ENCODE peak calls at places on chromosomes 5 and 9, in nine cellular contexts. One of them, this sample, is unnamed.

GRCh38 chr5:85921590-85921989 is 696.2 kb upstream of the COX7C start:
- DNase-seq in fibroblast of lung: no peak
- DNase-seq in endothelial cell of umbilical vein: no peak
- DNase-seq in sigmoid colon: no peak
- DNase-seq in thyroid gland: no peak
- DNase-seq in fibroblast of mammary gland: no peak
- DNase-seq in choroid plexus epithelial cell: no peak
- DNase-seq in mammary epithelial cell: no peak
- DNase-seq in cardiac fibroblast: no peak
- DNase-seq in this sample: no peak

GRCh38 chr5:134873987-134874830 is at the start of gene TXNDC15:
- DNase-seq in fibroblast of lung: peak; percentile 88
- DNase-seq in endothelial cell of umbilical vein: peak; percentile 89
- DNase-seq in sigmoid colon: peak; percentile 94
- DNase-seq in thyroid gland: peak; percentile 88
- DNase-seq in fibroblast of mammary gland: peak; percentile 83
- DNase-seq in choroid plexus epithelial cell: peak; percentile 90
- DNase-seq in mammary epithelial cell: peak; percentile 81
- DNase-seq in cardiac fibroblast: peak; percentile 89
- DNase-seq in this sample: peak; percentile 89

GRCh38 chr9:125816321-125816720 is 69.1 kb downstream of the PBX3 start:
- DNase-seq in fibroblast of lung: no peak
- DNase-seq in endothelial cell of umbilical vein: no peak
- DNase-seq in sigmoid colon: no peak
- DNase-seq in thyroid gland: no peak
- DNase-seq in fibroblast of mammary gland: no peak
- DNase-seq in choroid plexus epithelial cell: no peak
- DNase-seq in mammary epithelial cell: no peak
- DNase-seq in cardiac fibroblast: no peak
- DNase-seq in this sample: no peak

GRCh38 chr9:137421838-137422667 is 909 bp downstream of the EXD3 start:
- DNase-seq in fibroblast of lung: no peak
- DNase-seq in endothelial cell of umbilical vein: no peak
- DNase-seq in sigmoid colon: peak; percentile 37
- DNase-seq in thyroid gland: no peak
- DNase-seq in fibroblast of mammary gland: no peak
- DNase-seq in choroid plexus epithelial cell: no peak
- DNase-seq in mammary epithelial cell: no peak
- DNase-seq in cardiac fibroblast: no peak
- DNase-seq in this sample: no peak

GRCh38 chr5:143896981-143897380 is 85.0 kb downstream of the HMHB1 start:
- DNase-seq in fibroblast of lung: peak; percentile 79
- DNase-seq in endothelial cell of umbilical vein: peak; percentile 90
- DNase-seq in sigmoid colon: no peak
- DNase-seq in thyroid gland: no peak
- DNase-seq in fibroblast of mammary gland: peak; percentile 73
- DNase-seq in choroid plexus epithelial cell: peak; percentile 80
- DNase-seq in mammary epithelial cell: peak; percentile 25
- DNase-seq in cardiac fibroblast: peak; percentile 56
- DNase-seq in this sample: peak; percentile 80

GRCh38 chr9:114163517-114163924 is 8.2 kb downstream of the COL27A1 start:
- DNase-seq in fibroblast of lung: peak; percentile 69
- DNase-seq in endothelial cell of umbilical vein: peak; percentile 25
- DNase-seq in sigmoid colon: no peak
- DNase-seq in thyroid gland: peak; percentile 38
- DNase-seq in fibroblast of mammary gland: peak; percentile 57
- DNase-seq in choroid plexus epithelial cell: peak; percentile 64
- DNase-seq in mammary epithelial cell: no peak
- DNase-seq in cardiac fibroblast: peak; percentile 68
- DNase-seq in this sample: peak; percentile 73

GRCh38 chr5:103487822-103488493 is 74.6 kb downstream of the NUDT12 start:
- DNase-seq in fibroblast of lung: no peak
- DNase-seq in endothelial cell of umbilical vein: no peak
- DNase-seq in sigmoid colon: no peak
- DNase-seq in thyroid gland: no peak
- DNase-seq in fibroblast of mammary gland: no peak
- DNase-seq in choroid plexus epithelial cell: no peak
- DNase-seq in mammary epithelial cell: no peak
- DNase-seq in cardiac fibroblast: no peak
- DNase-seq in this sample: peak; percentile 20

GRCh38 chr5:6902597-6902996 is 189.4 kb downstream of the TENT4A start:
- DNase-seq in fibroblast of lung: no peak
- DNase-seq in endothelial cell of umbilical vein: no peak
- DNase-seq in sigmoid colon: peak; percentile 83
- DNase-seq in thyroid gland: no peak
- DNase-seq in fibroblast of mammary gland: no peak
- DNase-seq in choroid plexus epithelial cell: no peak
- DNase-seq in mammary epithelial cell: no peak
- DNase-seq in cardiac fibroblast: no peak
- DNase-seq in this sample: no peak

GRCh38 chr9:113541019-113541900 is 77.7 kb downstream of the RGS3 start:
- DNase-seq in fibroblast of lung: peak; percentile 50
- DNase-seq in endothelial cell of umbilical vein: peak; percentile 42
- DNase-seq in sigmoid colon: peak; percentile 54
- DNase-seq in thyroid gland: peak; percentile 50
- DNase-seq in fibroblast of mammary gland: peak; percentile 22
- DNase-seq in choroid plexus epithelial cell: peak; percentile 88
- DNase-seq in mammary epithelial cell: peak; percentile 30
- DNase-seq in cardiac fibroblast: peak; percentile 63
- DNase-seq in this sample: peak; percentile 64

GRCh38 chr9:121372563-121373400 is 2.7 kb upstream of the STOM start:
- DNase-seq in fibroblast of lung: peak; percentile 83
- DNase-seq in endothelial cell of umbilical vein: no peak
- DNase-seq in sigmoid colon: peak; percentile 69
- DNase-seq in thyroid gland: no peak
- DNase-seq in fibroblast of mammary gland: peak; percentile 80
- DNase-seq in choroid plexus epithelial cell: peak; percentile 68
- DNase-seq in mammary epithelial cell: peak; percentile 87
- DNase-seq in cardiac fibroblast: peak; percentile 55
- DNase-seq in this sample: peak; percentile 93

GRCh38 chr5:115262066-115262404 is 642 bp downstream of the PGGT1B start:
- DNase-seq in fibroblast of lung: peak; percentile 39
- DNase-seq in endothelial cell of umbilical vein: peak; percentile 53
- DNase-seq in sigmoid colon: no peak
- DNase-seq in thyroid gland: no peak
- DNase-seq in fibroblast of mammary gland: no peak
- DNase-seq in choroid plexus epithelial cell: peak; percentile 44
- DNase-seq in mammary epithelial cell: peak; percentile 39
- DNase-seq in cardiac fibroblast: peak; percentile 26
- DNase-seq in this sample: peak; percentile 51

GRCh38 chr5:150398432-150399157 is 14.1 kb downstream of the CD74 start:
- DNase-seq in fibroblast of lung: no peak
- DNase-seq in endothelial cell of umbilical vein: no peak
- DNase-seq in sigmoid colon: no peak
- DNase-seq in thyroid gland: no peak
- DNase-seq in fibroblast of mammary gland: no peak
- DNase-seq in choroid plexus epithelial cell: no peak
- DNase-seq in mammary epithelial cell: no peak
- DNase-seq in cardiac fibroblast: no peak
- DNase-seq in this sample: no peak

GRCh38 chr5:126969548-126969947 is 60.8 kb downstream of the MARCHF3 start:
- DNase-seq in fibroblast of lung: no peak
- DNase-seq in endothelial cell of umbilical vein: no peak
- DNase-seq in sigmoid colon: no peak
- DNase-seq in thyroid gland: no peak
- DNase-seq in fibroblast of mammary gland: no peak
- DNase-seq in choroid plexus epithelial cell: no peak
- DNase-seq in mammary epithelial cell: no peak
- DNase-seq in cardiac fibroblast: no peak
- DNase-seq in this sample: no peak

GRCh38 chr5:119537704-119538103 is 85.4 kb downstream of the HSD17B4 start:
- DNase-seq in fibroblast of lung: no peak
- DNase-seq in endothelial cell of umbilical vein: peak; percentile 67
- DNase-seq in sigmoid colon: no peak
- DNase-seq in thyroid gland: peak; percentile 10
- DNase-seq in fibroblast of mammary gland: peak; percentile 9
- DNase-seq in choroid plexus epithelial cell: peak; percentile 51
- DNase-seq in mammary epithelial cell: peak; percentile 81
- DNase-seq in cardiac fibroblast: peak; percentile 38
- DNase-seq in this sample: no peak

GRCh38 chr5:87102841-87103240 is 164.8 kb upstream of the RASA1 start:
- DNase-seq in fibroblast of lung: no peak
- DNase-seq in endothelial cell of umbilical vein: no peak
- DNase-seq in sigmoid colon: no peak
- DNase-seq in thyroid gland: no peak
- DNase-seq in fibroblast of mammary gland: no peak
- DNase-seq in choroid plexus epithelial cell: no peak
- DNase-seq in mammary epithelial cell: no peak
- DNase-seq in cardiac fibroblast: no peak
- DNase-seq in this sample: no peak

GRCh38 chr5:79146352-79146751 is 34.7 kb downstream of the BHMT start:
- DNase-seq in fibroblast of lung: peak; percentile 5
- DNase-seq in endothelial cell of umbilical vein: no peak
- DNase-seq in sigmoid colon: no peak
- DNase-seq in thyroid gland: no peak
- DNase-seq in fibroblast of mammary gland: peak; percentile 3
- DNase-seq in choroid plexus epithelial cell: no peak
- DNase-seq in mammary epithelial cell: peak; percentile 88
- DNase-seq in cardiac fibroblast: no peak
- DNase-seq in this sample: peak; percentile 43

GRCh38 chr9:131728961-131729360 is 10.9 kb downstream of the RAPGEF1 start:
- DNase-seq in fibroblast of lung: no peak
- DNase-seq in endothelial cell of umbilical vein: peak; percentile 39
- DNase-seq in sigmoid colon: no peak
- DNase-seq in thyroid gland: no peak
- DNase-seq in fibroblast of mammary gland: no peak
- DNase-seq in choroid plexus epithelial cell: no peak
- DNase-seq in mammary epithelial cell: no peak
- DNase-seq in cardiac fibroblast: no peak
- DNase-seq in this sample: no peak
- H3K4me3 ChIP-seq in fibroblast of lung: no peak overlapping the region
- H3K4me3 ChIP-seq in endothelial cell of umbilical vein: no peak overlapping the region
- H3K4me3 ChIP-seq in sigmoid colon: no peak overlapping the region
- H3K4me3 ChIP-seq in thyroid gland: no peak overlapping the region
- H3K4me3 ChIP-seq in fibroblast of mammary gland: no peak overlapping the region
- H3K4me3 ChIP-seq in choroid plexus epithelial cell: no peak overlapping the region
- H3K4me3 ChIP-seq in mammary epithelial cell: no peak overlapping the region
- H3K4me3 ChIP-seq in cardiac fibroblast: no peak overlapping the region
- H3K4me3 ChIP-seq in this sample: no peak overlapping the region

DNA sequence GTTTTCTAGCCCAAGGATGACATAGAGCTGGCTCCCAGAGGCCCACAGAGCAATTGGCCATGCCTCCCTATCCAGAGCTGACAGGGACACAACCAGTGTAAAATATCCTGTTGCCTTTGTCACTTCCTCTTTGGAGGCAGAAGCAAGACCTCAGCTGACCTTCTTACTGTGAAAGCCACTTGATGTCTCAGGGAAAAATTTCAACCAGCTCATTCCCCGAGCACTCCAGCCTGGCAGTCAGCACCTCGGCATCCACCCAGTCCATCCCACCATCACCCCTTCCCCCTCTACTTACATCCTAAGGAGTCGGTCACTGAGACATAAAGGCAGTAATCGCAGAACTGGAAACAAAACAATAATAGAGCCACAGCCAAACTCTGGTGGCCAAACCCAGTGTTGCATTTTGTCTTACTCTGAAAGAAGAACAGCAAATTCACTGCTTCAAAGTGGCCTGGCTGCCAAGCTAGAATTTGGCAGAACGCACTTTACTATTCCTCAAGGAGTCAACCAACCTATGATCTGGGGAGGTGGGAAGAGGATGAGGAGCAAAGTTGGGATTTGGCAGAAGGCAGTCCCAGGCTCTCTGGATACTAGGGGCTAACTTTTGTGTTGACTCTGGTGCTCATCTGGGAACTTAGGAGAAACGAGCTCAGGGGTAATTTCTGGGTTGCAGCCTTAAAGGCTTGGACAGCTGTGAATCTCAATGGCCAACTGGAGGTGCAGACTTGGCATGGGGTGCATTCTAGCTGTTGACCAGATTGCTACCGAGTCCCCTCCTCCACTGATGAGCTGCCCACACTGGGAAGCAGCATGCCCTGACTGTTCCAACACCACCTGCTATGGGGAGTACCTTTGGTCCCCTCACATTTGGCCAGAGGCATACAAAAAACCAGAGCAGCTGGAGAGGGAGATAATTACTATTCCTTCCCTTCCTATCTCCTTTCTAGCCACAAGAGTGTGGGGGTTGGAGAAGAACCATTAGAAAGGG is 13.7 kb downstream of the NIPAL4 start:
- DNase-seq in fibroblast of lung: no peak
- DNase-seq in endothelial cell of umbilical vein: no peak
- DNase-seq in sigmoid colon: peak; percentile 53
- DNase-seq in thyroid gland: peak; percentile 70
- DNase-seq in fibroblast of mammary gland: no peak
- DNase-seq in choroid plexus epithelial cell: peak; percentile 34
- DNase-seq in mammary epithelial cell: no peak
- DNase-seq in cardiac fibroblast: peak; percentile 31
- DNase-seq in this sample: peak; percentile 22
- TF ChIP-seq CTCF in fibroblast of lung: no peak
- TF ChIP-seq CTCF in endothelial cell of umbilical vein: no peak
- TF ChIP-seq CTCF in sigmoid colon: no peak
- TF ChIP-seq CTCF in thyroid gland: peak; percentile 10
- TF ChIP-seq CTCF in fibroblast of mammary gland: peak; percentile 11
- TF ChIP-seq CTCF in choroid plexus epithelial cell: peak; percentile 40
- TF ChIP-seq CTCF in mammary epithelial cell: no peak
- TF ChIP-seq CTCF in cardiac fibroblast: peak; percentile 20
- TF ChIP-seq CTCF in this sample: no peak

DNA sequence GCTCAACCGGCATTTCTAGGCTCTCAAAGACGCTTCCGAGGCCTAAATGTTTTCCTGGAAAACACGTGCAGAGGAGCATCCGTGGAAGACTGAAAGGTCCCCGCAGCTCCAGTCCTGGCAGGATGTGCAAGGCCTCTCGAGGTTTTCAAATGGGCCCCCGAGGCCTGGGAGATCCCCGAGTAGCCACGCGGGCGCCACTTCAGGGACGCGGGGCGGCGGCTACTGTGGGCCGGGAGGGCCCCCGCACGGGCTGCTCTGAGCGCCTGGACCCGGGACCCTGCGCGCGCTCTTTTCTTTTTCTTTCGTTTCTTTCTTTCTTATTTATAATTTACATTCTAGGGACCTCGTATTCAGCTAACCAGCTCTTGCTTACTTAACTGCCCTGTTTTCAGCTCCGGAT is 4.3 kb upstream of the IRX2 start:
- DNase-seq in fibroblast of lung: no peak
- DNase-seq in endothelial cell of umbilical vein: no peak
- DNase-seq in sigmoid colon: no peak
- DNase-seq in thyroid gland: no peak
- DNase-seq in fibroblast of mammary gland: no peak
- DNase-seq in choroid plexus epithelial cell: no peak
- DNase-seq in mammary epithelial cell: peak; percentile 7
- DNase-seq in cardiac fibroblast: no peak
- DNase-seq in this sample: no peak
- H3K4me3 ChIP-seq in fibroblast of lung: no peak overlapping the region
- H3K4me3 ChIP-seq in endothelial cell of umbilical vein: no peak overlapping the region
- H3K4me3 ChIP-seq in sigmoid colon: peak overlapping the region; percentile 1
- H3K4me3 ChIP-seq in thyroid gland: no peak overlapping the region
- H3K4me3 ChIP-seq in fibroblast of mammary gland: peak overlapping the region; percentile 54
- H3K4me3 ChIP-seq in choroid plexus epithelial cell: no peak overlapping the region
- H3K4me3 ChIP-seq in mammary epithelial cell: no peak overlapping the region
- H3K4me3 ChIP-seq in cardiac fibroblast: peak overlapping the region; percentile 47
- H3K4me3 ChIP-seq in this sample: no peak overlapping the region

DNA sequence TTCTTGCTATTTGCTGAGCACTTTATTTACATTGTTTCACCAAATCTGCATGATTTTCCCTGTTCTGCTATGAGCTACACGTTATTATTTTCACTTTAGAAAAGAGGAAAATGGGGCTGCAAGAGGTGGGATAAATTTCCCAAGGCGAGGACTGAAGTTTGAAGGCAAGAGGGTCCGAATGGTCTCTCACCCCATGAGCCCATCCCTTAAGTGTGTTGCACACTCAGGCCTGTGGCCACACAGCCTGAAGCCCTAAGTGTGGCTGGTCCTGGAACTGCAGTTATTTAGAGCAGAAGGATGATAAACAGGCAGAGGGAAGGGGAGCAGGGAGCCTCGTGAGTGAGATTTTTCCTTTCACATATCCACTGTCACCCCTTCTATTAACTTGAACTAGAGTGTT is 7.8 kb downstream of the PDE8B start:
- DNase-seq in fibroblast of lung: no peak
- DNase-seq in endothelial cell of umbilical vein: no peak
- DNase-seq in sigmoid colon: no peak
- DNase-seq in thyroid gland: no peak
- DNase-seq in fibroblast of mammary gland: no peak
- DNase-seq in choroid plexus epithelial cell: peak; percentile 35
- DNase-seq in mammary epithelial cell: no peak
- DNase-seq in cardiac fibroblast: no peak
- DNase-seq in this sample: no peak
- TF ChIP-seq CTCF in fibroblast of lung: peak; percentile 33
- TF ChIP-seq CTCF in endothelial cell of umbilical vein: no peak
- TF ChIP-seq CTCF in sigmoid colon: no peak
- TF ChIP-seq CTCF in thyroid gland: no peak
- TF ChIP-seq CTCF in fibroblast of mammary gland: peak; percentile 21
- TF ChIP-seq CTCF in choroid plexus epithelial cell: peak; percentile 55
- TF ChIP-seq CTCF in mammary epithelial cell: peak; percentile 27
- TF ChIP-seq CTCF in cardiac fibroblast: peak; percentile 29
- TF ChIP-seq CTCF in this sample: peak; percentile 36

This sample was measured in fibroblast of villous mesenchyme.